ENCODE peak calls at places on chromosomes 13 and 19, in five cellular contexts. O is IMR-90, J is lower lobe of right lung, W is AG04450, L is A549. D is an unnamed sample.

GRCh38 chr13:27792393-27793218 is at the start of gene GSX1:
- DNase-seq in O (peak; percentile 63), J (peak; percentile 76), W (no peak), L (peak; percentile 13), D (no peak)

GRCh38 chr19:56808717-56809392 is 31.7 kb downstream of the PEG3 start:
- DNase-seq in O (no peak), J (no peak), W (no peak), L (no peak), D (no peak)

GRCh38 chr19:7418575-7418974 is 69.8 kb downstream of the ARHGEF18 start:
- DNase-seq in O (no peak), J (no peak), W (no peak), L (no peak), D (no peak)

GRCh38 chr13:65535360-65535759 is 1694.8 kb downstream of the PCDH9 start:
- DNase-seq in O (no peak), J (no peak), W (no peak), L (no peak), D (no peak)

GRCh38 chr13:30816733-30817132 is 81.4 kb downstream of the ALOX5AP start:
- DNase-seq in O (no peak), J (no peak), W (no peak), L (no peak), D (no peak)

GRCh38 chr19:58350001-58350801 is 3.1 kb downstream of the A1BG start:
- DNase-seq in O (no peak), J (peak; percentile 42), W (no peak), L (no peak), D (no peak)

GRCh38 chr13:113864303-113864890 is 521 bp upstream of the GAS6 start:
- DNase-seq in O (peak; percentile 33), J (no peak), W (no peak), L (no peak), D (no peak)

GRCh38 chr13:112229445-112229844 is 146.7 kb upstream of the SPACA7 start:
- DNase-seq in O (no peak), J (no peak), W (no peak), L (no peak), D (no peak)

GRCh38 chr13:94199135-94199534 is 280.3 kb downstream of the DCT start:
- DNase-seq in O (no peak), J (no peak), W (no peak), L (no peak), D (no peak)

GRCh38 chr19:31408460-31409124 is 59.4 kb upstream of the TSHZ3 start:
- DNase-seq in O (peak; percentile 87), J (no peak), W (peak; percentile 64), L (no peak), D (no peak)

GRCh38 chr13:32734511-32734910 is 148.3 kb downstream of the PDS5B start:
- DNase-seq in O (peak; percentile 88), J (no peak), W (peak; percentile 20), L (no peak), D (no peak)

GRCh38 chr13:60604058-60604457 is 207.0 kb downstream of the TDRD3 start:
- DNase-seq in O (no peak), J (no peak), W (no peak), L (no peak), D (no peak)

GRCh38 chr13:38366954-38367645 is 17.4 kb downstream of the UFM1 start:
- DNase-seq in O (peak; percentile 21), J (no peak), W (no peak), L (no peak), D (peak; percentile 38)

GRCh38 chr13:83215627-83216026 is 666.6 kb downstream of the SLITRK1 start:
- DNase-seq in O (peak; percentile 81), J (no peak), W (peak; percentile 42), L (no peak), D (no peak)

GRCh38 chr19:16608290-16608704 is 19.7 kb downstream of the MED26 start:
- DNase-seq in O (peak; percentile 91), J (no peak), W (peak; percentile 56), L (no peak), D (no peak)

GRCh38 chr19:41219924-41220567 is 1.0 kb downstream of the AXL start:
- DNase-seq in O (peak; percentile 67), J (no peak), W (no peak), L (no peak), D (no peak)

GRCh38 chr13:95656386-95657015 is 12.0 kb upstream of the DZIP1 start:
- DNase-seq in O (no peak), J (no peak), W (no peak), L (no peak), D (peak; percentile 82)

GRCh38 chr13:95044452-95045205 is 256.6 kb downstream of the ABCC4 start:
- DNase-seq in O (no peak), J (no peak), W (no peak), L (no peak), D (no peak)

GRCh38 chr19:18468930-18469244 is 31.0 kb upstream of the ISYNA1 start:
- DNase-seq in O (no peak), J (no peak), W (no peak), L (no peak), D (no peak)

GRCh38 chr13:26785845-26786630 is 25.5 kb upstream of the GPR12 start:
- DNase-seq in O (no peak), J (no peak), W (no peak), L (no peak), D (no peak)

GRCh38 chr19:8910775-8911414 is 78.7 kb downstream of the MBD3L1 start:
- DNase-seq in O (no peak), J (no peak), W (no peak), L (no peak), D (no peak)

GRCh38 chr13:22880756-22881701 is 299.8 kb upstream of the SGCG start:
- DNase-seq in O (no peak), J (no peak), W (no peak), L (no peak), D (no peak)

GRCh38 chr19:42076375-42076944 is 494 bp downstream of the ZNF574 start:
- DNase-seq in O (no peak), J (no peak), W (no peak), L (peak; percentile 58), D (no peak)

GRCh38 chr13:42486711-42487198 is 87.2 kb upstream of the TNFSF11 start:
- DNase-seq in O (peak; percentile 71), J (no peak), W (no peak), L (peak; percentile 17), D (peak; percentile 86)

GRCh38 chr13:23881408-23881785 is 7.8 kb downstream of the MIPEP start:
- DNase-seq in O (no peak), J (no peak), W (no peak), L (no peak), D (no peak)

GRCh38 chr19:2101417-2102335 is 5.0 kb downstream of the IZUMO4 start:
- DNase-seq in O (no peak), J (no peak), W (no peak), L (no peak), D (no peak)

GRCh38 chr19:28437390-28438346 is 775.3 kb downstream of the UQCRFS1 start:
- DNase-seq in O (no peak), J (no peak), W (no peak), L (no peak), D (no peak)

GRCh38 chr13:29943301-29944085 is 93.1 kb upstream of the UBL3 start:
- DNase-seq in O (no peak), J (no peak), W (no peak), L (no peak), D (no peak)

GRCh38 chr13:21544515-21544914 is 59.5 kb downstream of the MICU2 start:
- DNase-seq in O (no peak), J (no peak), W (no peak), L (no peak), D (no peak)

GRCh38 chr13:21546372-21546771 is 57.6 kb downstream of the MICU2 start:
- DNase-seq in O (no peak), J (no peak), W (no peak), L (no peak), D (no peak)

GRCh38 chr13:21548577-21548976 is 55.4 kb downstream of the MICU2 start:
- DNase-seq in O (no peak), J (no peak), W (no peak), L (no peak), D (no peak)

GRCh38 chr13:21550918-21551317 is 53.1 kb downstream of the MICU2 start:
- DNase-seq in O (no peak), J (no peak), W (no peak), L (no peak), D (no peak)

GRCh38 chr13:21549633-21550032 is 54.3 kb downstream of the MICU2 start:
- DNase-seq in O (no peak), J (no peak), W (no peak), L (no peak), D (no peak)
- H3K27ac ChIP-seq in O (no peak overlapping the region), J (no peak overlapping the region), W (no peak overlapping the region), L (no peak overlapping the region), D (no peak overlapping the region)

GRCh38 chr13:52788011-52788410 is 48.4 kb upstream of the CNMD start:
- DNase-seq in O (no peak), J (no peak), W (no peak), L (no peak), D (no peak)
- H3K4me3 ChIP-seq in O (no peak overlapping the region), J (no peak overlapping the region), W (no peak overlapping the region), L (no peak overlapping the region), D (no peak overlapping the region)

GRCh38 chr13:51763486-51763885 is 40.5 kb downstream of the DHRS12 start:
- DNase-seq in O (no peak), J (no peak), W (no peak), L (no peak), D (no peak)

GRCh38 chr13:51765142-51765515 is 38.8 kb downstream of the DHRS12 start:
- DNase-seq in O (no peak), J (no peak), W (no peak), L (no peak), D (no peak)

GRCh38 chr13:51761638-51762350 is 42.2 kb downstream of the DHRS12 start:
- DNase-seq in O (peak; percentile 59), J (no peak), W (no peak), L (no peak), D (no peak)

GRCh38 chr13:51767100-51767499 is 36.9 kb downstream of the DHRS12 start:
- DNase-seq in O (no peak), J (no peak), W (no peak), L (no peak), D (no peak)

GRCh38 chr13:51764184-51765141 is 39.5 kb downstream of the DHRS12 start:
- DNase-seq in O (peak; percentile 97), J (no peak), W (peak; percentile 77), L (peak; percentile 4), D (no peak)
- H3K27ac ChIP-seq in O (peak overlapping the region; percentile 49), J (peak overlapping the region; percentile 73), W (peak overlapping the region; percentile 83), L (peak overlapping the region; percentile 57), D (no peak overlapping the region)

DNA sequence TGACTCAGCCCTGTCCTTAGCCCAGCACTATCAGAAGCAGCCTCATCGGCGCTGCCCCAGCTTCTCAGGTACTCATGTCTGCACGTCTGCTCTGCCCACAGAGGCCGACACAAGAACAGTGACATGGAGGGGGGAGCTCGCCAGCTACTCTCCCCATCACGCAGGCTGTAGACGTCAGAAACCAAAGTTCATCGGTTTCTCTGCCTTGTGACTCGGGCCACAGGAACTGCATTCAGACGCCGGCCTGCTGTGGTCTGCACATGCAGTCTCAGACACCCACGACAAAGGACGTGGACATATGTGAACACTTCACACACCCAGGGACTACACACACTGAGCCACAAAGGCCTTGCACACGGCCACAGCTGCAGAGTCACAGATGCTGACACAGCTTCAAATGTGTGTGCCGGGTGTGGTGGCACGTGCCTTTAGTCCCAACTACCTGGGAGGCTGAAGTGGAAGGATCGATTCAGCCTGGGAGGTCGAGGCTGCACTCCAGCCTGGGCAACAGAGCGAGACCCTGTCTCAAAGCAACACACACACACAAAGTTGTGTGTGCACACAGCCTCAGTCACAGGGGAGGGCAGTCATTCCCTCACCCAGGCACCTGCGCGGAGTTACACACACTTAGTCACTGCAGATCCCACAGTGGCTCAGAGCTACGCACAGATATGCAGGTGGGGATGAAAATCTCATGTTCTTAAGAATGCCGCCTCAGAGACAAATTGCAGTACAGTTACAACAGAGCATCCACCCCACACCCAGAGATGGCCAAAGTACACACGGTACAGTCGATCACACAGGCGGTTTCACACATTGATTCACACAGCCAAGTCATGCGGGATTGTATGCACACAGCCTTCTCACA is 4.9 kb upstream of the ZFP36 start:
- DNase-seq in O (peak; percentile 89), J (peak; percentile 82), W (no peak), L (no peak), D (peak; percentile 5)
- H3K4me3 ChIP-seq in O (no peak overlapping the region), J (peak overlapping the region; percentile 61), W (peak overlapping the region; percentile 53), L (peak overlapping the region; percentile 43), D (peak overlapping the region; percentile 82)